ENCODE peak calls at places on chromosomes 7 and 10, in five cellular contexts. V is GM12878, S is lower lobe of right lung, N is fibroblast of lung, Z is pancreas. O is an unnamed sample. For H3K4me1 and H3K36me3, the result is how much of the 10 kb centered on the place peaks cover.

GRCh38 chr7:2471022-2471329 is 5.2 kb downstream of the GRIFIN start:
- DNase-seq in N (peak), Z (no peak), S (no peak), V (no peak), O (no peak)

GRCh38 chr7:101565601-101566209 is 63.4 kb downstream of the MYL10 start:
- DNase-seq in S (no peak), V (no peak), N (no peak), Z (no peak), O (peak)

GRCh38 chr7:107201795-107202450 is 33.1 kb downstream of the HBP1 start:
- DNase-seq in N (peak), V (no peak), Z (peak), S (no peak), O (no peak)

GRCh38 chr10:52783726-52784125 is 11.1 kb upstream of the MBL2 start:
- DNase-seq in V (no peak), N (no peak), S (no peak), Z (no peak), O (no peak)

GRCh38 chr10:71970869-71971268 is 6.7 kb downstream of the CHST3 start:
- DNase-seq in Z (no peak), N (no peak), S (no peak), V (no peak), O (no peak)

GRCh38 chr7:77933394-77933793 is 134.8 kb downstream of the PHTF2 start:
- DNase-seq in N (peak), V (no peak), Z (no peak), S (no peak), O (no peak)

GRCh38 chr7:12941512-12941911 is 254.1 kb downstream of the ARL4A start:
- DNase-seq in S (no peak), V (no peak), Z (no peak), N (no peak), O (no peak)

GRCh38 chr10:102419561-102420442 is 834 bp upstream of the FBXL15 start:
- DNase-seq in N (peak), S (no peak), Z (peak), V (no peak), O (no peak)

GRCh38 chr7:51324206-51324884 is 7.7 kb upstream of the COBL start:
- DNase-seq in S (no peak), N (peak), V (no peak), Z (no peak), O (no peak)

GRCh38 chr10:101901340-101901739 is 57.7 kb upstream of the KCNIP2 start:
- DNase-seq in Z (no peak), N (no peak), V (peak), S (no peak), O (no peak)

GRCh38 chr7:13725591-13725990 is 263.9 kb downstream of the ETV1 start:
- DNase-seq in N (peak), V (no peak), Z (no peak), S (no peak), O (no peak)

GRCh38 chr7:134200970-134201369 is 73.8 kb downstream of the LRGUK start:
- DNase-seq in V (no peak), S (no peak), Z (no peak), N (no peak), O (no peak)

GRCh38 chr7:92025260-92025659 is 84.6 kb downstream of the AKAP9 start:
- DNase-seq in S (no peak), V (no peak), N (peak), Z (no peak), O (no peak)

GRCh38 chr10:15141136-15142067 is 27.1 kb downstream of the NMT2 start:
- DNase-seq in S (no peak), Z (no peak), N (no peak), V (peak), O (no peak)
- TF ChIP-seq CTCF in S (no peak), Z (no peak), N (no peak), V (no peak), O (no peak)

DNA sequence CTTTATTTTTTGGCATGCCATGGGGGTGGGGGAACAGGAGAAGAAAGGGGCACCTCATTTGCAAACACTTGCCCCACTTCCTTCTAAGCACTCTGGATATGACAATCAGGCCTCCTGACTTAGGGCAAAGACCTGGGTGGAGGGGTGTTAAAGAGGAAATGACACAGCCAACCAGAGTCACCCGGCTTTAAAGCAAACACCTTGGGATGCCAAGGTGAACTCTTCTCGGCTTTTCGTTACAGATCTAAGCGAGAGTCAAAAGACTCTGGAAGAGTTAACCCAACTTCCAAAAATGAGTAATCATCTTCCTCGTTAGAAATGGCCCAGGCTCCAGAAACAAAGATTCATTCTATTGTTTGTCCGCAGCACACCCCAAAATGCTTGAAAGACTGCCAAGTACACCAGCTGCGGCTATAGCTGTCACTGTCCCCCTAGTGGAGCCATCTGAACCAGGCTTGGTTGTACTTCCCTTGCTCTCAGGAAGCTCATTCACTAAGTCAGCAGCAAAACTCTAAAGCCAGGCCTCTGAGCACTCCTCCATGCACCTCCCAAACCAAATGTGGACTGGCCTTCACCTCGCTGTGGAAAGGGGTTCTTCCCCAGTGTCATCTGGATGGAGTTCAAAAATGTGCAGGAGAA is 24.8 kb downstream of the FAM53B start:
- DNase-seq in Z (no peak), V (peak), S (no peak), N (peak), O (no peak)
- H3K4me1 ChIP-seq in Z (under half), V (half or more), S (half or more), N (under half), O (half or more)

GRCh38 chr10:74983383-74983782 is 128.1 kb upstream of the SAMD8 start:
- DNase-seq in N (no peak), Z (no peak), S (no peak), V (no peak), O (no peak)
- H3K36me3 ChIP-seq in N (under half), Z (under half), S (under half), V (under half), O (under half)

GRCh38 chr7:143387156-143387975 is 6.2 kb downstream of the ZYX start:
- DNase-seq in N (no peak), V (no peak), S (no peak), Z (no peak), O (no peak)
- TF ChIP-seq CTCF in N (peak), V (peak), S (no peak), Z (no peak), O (no peak)

DNA sequence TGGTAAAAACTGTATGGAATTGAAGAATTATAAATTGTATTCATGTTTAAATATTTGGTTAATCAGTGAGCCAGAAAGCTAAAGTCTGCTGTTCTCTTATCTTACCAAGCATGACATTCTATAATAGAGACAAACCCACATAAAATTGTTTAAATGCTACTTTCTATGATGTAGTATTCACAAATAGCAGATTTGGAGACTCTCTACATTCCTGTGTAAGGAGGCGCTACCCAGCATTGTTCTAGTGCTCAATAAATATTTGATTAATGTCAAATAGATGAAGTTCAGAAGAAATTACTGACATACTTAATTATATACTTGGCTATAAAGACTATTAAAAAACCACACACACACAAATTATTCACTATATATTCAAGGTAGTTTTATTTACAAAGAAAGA is 49.8 kb downstream of the DOCK4 start:
- DNase-seq in V (no peak), N (no peak), S (no peak), Z (no peak), O (no peak)
- H3K4me1 ChIP-seq in V (under half), N (under half), S (under half), Z (under half), O (under half)

GRCh38 chr10:29524720-29525119 is 110.1 kb downstream of the SVIL start:
- DNase-seq in V (no peak), S (no peak), Z (no peak), N (no peak), O (no peak)
- H3K36me3 ChIP-seq in V (under half), S (half or more), Z (under half), N (under half), O (under half)

O was measured in vagina.